ENCODE peak calls at places on chromosomes 6 and 20, in six cellular contexts. H is Daoy; O is amygdala; R is Calu3; C is left ventricle myocardium superior; Z is stimulated activated effector memory CD8-positive, alpha-beta T cell treated with anti-CD3 and anti-CD28 coated beads, Interleukin-12 subunit alpha, Interleukin-12 subunit beta, amount 100 ng/mL, for 72 hours. T is an unnamed sample.
A peak's percentile ranks its signal among the peaks of the same experiment; 100 is the strongest.

GRCh38 chr20:47989957-47990356 is 204.7 kb upstream of the SULF2 start:
- DNase-seq in C (no peak), Z (no peak), R (peak; percentile 29), O (no peak), H (peak; percentile 14), T (no peak)

GRCh38 chr20:50215101-50215500 is 24.5 kb downstream of the CEBPB start:
- DNase-seq in H (peak; percentile 35), O (no peak), Z (no peak), R (no peak), C (no peak), T (no peak)

GRCh38 chr6:169288591-169288990 is 34.9 kb upstream of the THBS2 start:
- DNase-seq in O (no peak), Z (no peak), H (peak; percentile 57), R (no peak), C (peak; percentile 53), T (no peak)

GRCh38 chr6:33672808-33673207 is 38.7 kb downstream of the UQCC2 start:
- DNase-seq in H (peak; percentile 95), C (peak; percentile 92), R (peak; percentile 94), O (no peak), Z (no peak), T (peak; percentile 22)

GRCh38 chr20:10228330-10228729 is 9.7 kb downstream of the SNAP25 start:
- DNase-seq in H (no peak), R (no peak), C (no peak), Z (no peak), O (no peak), T (no peak)

GRCh38 chr20:43925215-43925614 is 10.6 kb downstream of the TOX2 start:
- DNase-seq in H (peak; percentile 49), R (no peak), Z (no peak), C (no peak), O (no peak), T (peak; percentile 68)

GRCh38 chr20:24831232-24831631 is 117.8 kb upstream of the CST7 start:
- DNase-seq in O (no peak), H (no peak), R (no peak), C (no peak), Z (no peak), T (no peak)

GRCh38 chr6:142819603-142820335 is 125.2 kb downstream of the HIVEP2 start:
- DNase-seq in Z (no peak), H (peak; percentile 59), O (no peak), C (no peak), R (no peak), T (peak; percentile 15)

GRCh38 chr6:84688187-84688878 is 76.1 kb downstream of the TBX18 start:
- DNase-seq in R (no peak), C (no peak), O (no peak), Z (no peak), H (no peak), T (no peak)

GRCh38 chr6:84027340-84028183 is 6.0 kb upstream of the MRAP2 start:
- DNase-seq in Z (no peak), O (no peak), C (no peak), R (peak; percentile 24), H (peak; percentile 92), T (peak; percentile 50)

GRCh38 chr6:102493485-102493884 is 1100.0 kb downstream of the GRIK2 start:
- DNase-seq in C (no peak), R (no peak), O (no peak), H (no peak), Z (no peak), T (no peak)

GRCh38 chr6:147618927-147619326 is 110.4 kb downstream of the SAMD5 start:
- DNase-seq in R (no peak), C (no peak), Z (no peak), H (no peak), O (no peak), T (no peak)

GRCh38 chr6:151975795-151976194 is 168.3 kb downstream of the ESR1 start:
- DNase-seq in O (no peak), Z (no peak), R (no peak), C (no peak), H (no peak), T (no peak)

GRCh38 chr20:52031574-52032303 is 159.8 kb downstream of the ZFP64 start:
- DNase-seq in R (no peak), H (peak; percentile 71), C (no peak), O (no peak), Z (peak; percentile 14), T (peak; percentile 95)

GRCh38 chr20:61170521-61170920 is 81.5 kb upstream of the CDH4 start:
- DNase-seq in C (no peak), O (no peak), H (no peak), Z (no peak), R (no peak), T (no peak)

GRCh38 chr6:85464722-85465150 is 14.9 kb downstream of the NT5E start:
- DNase-seq in H (peak; percentile 98), O (no peak), Z (no peak), R (peak; percentile 42), C (no peak), T (peak; percentile 88)

GRCh38 chr20:57374343-57374930 is 16.8 kb upstream of the RBM38 start:
- DNase-seq in C (no peak), R (no peak), O (no peak), H (no peak), Z (no peak), T (no peak)

GRCh38 chr6:137728386-137729349 is 138.4 kb upstream of the TNFAIP3 start:
- DNase-seq in C (no peak), Z (no peak), R (peak; percentile 47), O (no peak), H (peak; percentile 90), T (no peak)

GRCh38 chr6:65979120-65979519 is 272.1 kb upstream of the EYS start:
- DNase-seq in O (no peak), R (no peak), C (no peak), Z (no peak), H (no peak), T (no peak)

GRCh38 chr20:37886851-37887297 is 16.1 kb upstream of the VSTM2L start:
- DNase-seq in H (peak; percentile 32), Z (no peak), R (no peak), O (no peak), C (peak; percentile 88), T (no peak)

T was measured in A673.